ENCODE peak calls at places on chromosomes 16 and 17, in seven cellular contexts. I is GM03348; Q is hepatic stellate cell; S is central memory CD8-positive, alpha-beta T cell; U is Peyer's patch; A is stimulated activated CD8-positive, alpha-beta memory T cell treated with anti-CD3 and anti-CD28 coated beads, Interleukin-7, amount 100 ng/mL, for 1 hour; C is NT2/D1. B is an unnamed sample.
A peak's percentile ranks its signal among the peaks of the same experiment; 100 is the strongest.

GRCh38 chr17:79950711-79951110 is 85.0 kb downstream of the TBC1D16 start:
- DNase-seq in I (no peak), U (peak; percentile 37), Q (no peak), C (peak; percentile 52), S (no peak), A (no peak), B (no peak)

GRCh38 chr16:66695935-66696668 is 441 bp downstream of the CMTM4 start:
- DNase-seq in S (peak; percentile 15), A (no peak), I (no peak), C (no peak), Q (no peak), U (peak; percentile 68), B (peak; percentile 25)

GRCh38 chr17:12342609-12343248 is 322.1 kb downstream of the MAP2K4 start:
- DNase-seq in A (no peak), U (no peak), C (no peak), I (peak; percentile 47), Q (peak; percentile 41), S (no peak), B (peak; percentile 18)

GRCh38 chr17:8776861-8777260 is 18.5 kb upstream of the SPDYE4 start:
- DNase-seq in A (no peak), U (no peak), S (no peak), Q (no peak), I (no peak), C (no peak), B (no peak)

GRCh38 chr17:68355093-68355492 is 63.8 kb downstream of the ARSG start:
- DNase-seq in S (no peak), A (no peak), C (no peak), Q (peak; percentile 46), U (no peak), I (peak; percentile 40), B (no peak)

GRCh38 chr17:7781467-7781866 is 52.5 kb upstream of the KDM6B start:
- DNase-seq in U (no peak), S (no peak), Q (no peak), C (no peak), I (no peak), A (no peak), B (no peak)

GRCh38 chr16:15466886-15467781 is 32.7 kb downstream of the BMERB1 start:
- DNase-seq in C (no peak), U (no peak), A (no peak), S (no peak), Q (no peak), I (no peak), B (no peak)

GRCh38 chr17:2893422-2893914 is 97.2 kb downstream of the RAP1GAP2 start:
- DNase-seq in Q (no peak), C (no peak), S (no peak), U (peak; percentile 75), I (no peak), A (no peak), B (no peak)

GRCh38 chr17:21282850-21283249 is 1.7 kb upstream of the MAP2K3 start:
- DNase-seq in U (no peak), C (no peak), S (no peak), A (no peak), I (no peak), Q (no peak), B (no peak)

GRCh38 chr16:10206865-10207264 is 24.6 kb upstream of the GRIN2A start:
- DNase-seq in U (no peak), A (no peak), S (no peak), I (no peak), Q (no peak), C (no peak), B (no peak)

GRCh38 chr17:62807812-62808575 is at the start of gene MARCHF10:
- DNase-seq in U (no peak), I (no peak), C (no peak), S (no peak), Q (peak; percentile 34), A (no peak), B (peak; percentile 34)

GRCh38 chr16:87791295-87792204 is 25.8 kb upstream of the KLHDC4 start:
- DNase-seq in I (no peak), A (no peak), U (no peak), C (no peak), Q (no peak), S (no peak), B (no peak)

GRCh38 chr17:27586203-27586701 is 44.7 kb upstream of the LGALS9 start:
- DNase-seq in Q (peak; percentile 84), A (no peak), S (no peak), U (no peak), C (no peak), I (peak; percentile 88), B (no peak)

GRCh38 chr17:46874906-46875305 is 23.5 kb downstream of the WNT9B start:
- DNase-seq in I (no peak), A (no peak), U (peak; percentile 47), Q (no peak), S (no peak), C (no peak), B (no peak)

GRCh38 chr16:24013733-24014645 is 178.2 kb downstream of the PRKCB start:
- DNase-seq in U (peak; percentile 91), I (no peak), C (no peak), A (peak; percentile 31), Q (no peak), S (peak; percentile 30), B (peak; percentile 77)

GRCh38 chr17:40499551-40500189 is 1.8 kb downstream of the TNS4 start:
- DNase-seq in C (no peak), Q (peak; percentile 80), I (peak; percentile 87), A (no peak), S (no peak), U (peak; percentile 90), B (no peak)

GRCh38 chr17:73126716-73127473 is 34.4 kb upstream of the SLC39A11 start:
- DNase-seq in I (no peak), U (no peak), C (no peak), A (no peak), Q (peak; percentile 21), S (no peak), B (no peak)

GRCh38 chr16:55478827-55479559 is at the start of gene MMP2:
- DNase-seq in Q (peak; percentile 70), S (no peak), C (no peak), I (peak; percentile 91), U (peak; percentile 70), A (no peak), B (no peak)

GRCh38 chr17:64081802-64082799 is 47.8 kb downstream of the ERN1 start:
- DNase-seq in A (no peak), Q (no peak), C (no peak), S (no peak), U (peak; percentile 79), I (peak; percentile 69), B (peak; percentile 74)

GRCh38 chr17:49132699-49133364 is at the start of gene B4GALNT2:
- DNase-seq in S (no peak), U (peak; percentile 69), A (no peak), C (no peak), Q (peak; percentile 42), I (peak; percentile 34), B (peak; percentile 33)

GRCh38 chr17:21549107-21549687 is 143.1 kb upstream of the KCNJ18 start:
- DNase-seq in Q (no peak), I (peak; percentile 15), U (no peak), C (no peak), S (no peak), A (no peak), B (peak; percentile 76)

GRCh38 chr17:49450735-49451134 is 36.1 kb upstream of the PHB1 start:
- DNase-seq in A (no peak), S (no peak), U (no peak), C (no peak), Q (peak; percentile 50), I (peak; percentile 57), B (no peak)

GRCh38 chr16:61968242-61968978 is 67.8 kb downstream of the CDH8 start:
- DNase-seq in S (no peak), I (no peak), U (no peak), C (no peak), A (no peak), Q (no peak), B (no peak)